ENCODE peak calls at places on chromosomes 5 and 9, in five cellular contexts. M is DMS79 treated with DMSO at 0.1 percent for 48 hours; L is stimulated activated CD4-positive, alpha-beta T cell treated with anti-CD3 and anti-CD28 coated beads, Interleukin-12 subunit alpha, Interleukin-12 subunit beta, amount 100 ng/mL, for 4 hours; H is brain microvascular endothelial cell; X is heart right ventricle. F is an unnamed sample.

GRCh38 chr5:156918311-156918845 is 44.6 kb downstream of the TIMD4 start:
- DNase-seq in M (no peak), X (no peak), L (no peak), H (no peak), F (no peak)

GRCh38 chr5:149421834-149422233 is 42.7 kb upstream of the IL17B start:
- DNase-seq in M (no peak), L (no peak), H (no peak), X (no peak), F (no peak)

GRCh38 chr5:1522601-1523479 is 920 bp downstream of the LPCAT1 start:
- DNase-seq in L (no peak), M (peak), X (no peak), H (no peak), F (no peak)

GRCh38 chr5:36153727-36154126 is 1.8 kb downstream of the SKP2 start:
- DNase-seq in M (no peak), L (no peak), X (no peak), H (no peak), F (no peak)

GRCh38 chr5:96952118-96952750 is 16.4 kb downstream of the LNPEP start:
- DNase-seq in X (no peak), L (no peak), H (no peak), M (no peak), F (no peak)

GRCh38 chr9:104872959-104873850 is 54.8 kb downstream of the ABCA1 start:
- DNase-seq in M (no peak), L (no peak), X (no peak), H (peak), F (no peak)

GRCh38 chr5:175689147-175689991 is 31.5 kb downstream of the HRH2 start:
- DNase-seq in M (no peak), H (peak), X (no peak), L (no peak), F (no peak)

GRCh38 chr5:78236046-78236445 is 58.5 kb downstream of the AP3B1 start:
- DNase-seq in M (no peak), H (no peak), X (no peak), L (no peak), F (no peak)

GRCh38 chr5:120464627-120465280 is 654 bp downstream of the PRR16 start:
- DNase-seq in H (peak), X (peak), M (no peak), L (no peak), F (no peak)

GRCh38 chr9:21968331-21969010 is 25.7 kb downstream of the CDKN2A start:
- DNase-seq in L (no peak), X (no peak), M (no peak), H (no peak), F (no peak)

GRCh38 chr5:95712347-95712958 is 18.7 kb upstream of the RHOBTB3 start:
- DNase-seq in M (peak), L (peak), X (no peak), H (peak), F (no peak)

GRCh38 chr5:172076783-172077244 is 70.4 kb upstream of the FBXW11 start:
- DNase-seq in M (no peak), H (peak), L (no peak), X (no peak), F (no peak)

GRCh38 chr9:89360465-89360864 is 42.2 kb downstream of the SECISBP2 start:
- DNase-seq in X (no peak), L (no peak), H (no peak), M (peak), F (no peak)

GRCh38 chr9:78298046-78298511 is 1.2 kb downstream of the PSAT1 start:
- DNase-seq in X (no peak), L (peak), M (no peak), H (no peak), F (no peak)

GRCh38 chr5:40235471-40235870 is 444.2 kb upstream of the PTGER4 start:
- DNase-seq in L (no peak), M (no peak), H (no peak), X (no peak), F (no peak)

GRCh38 chr9:114235113-114235589 is 79.8 kb downstream of the COL27A1 start:
- DNase-seq in M (peak), L (no peak), X (no peak), H (no peak), F (no peak)

GRCh38 chr5:32435416-32435815 is 9.1 kb downstream of the ZFR start:
- DNase-seq in L (no peak), X (no peak), H (no peak), M (no peak), F (no peak)

GRCh38 chr5:180378412-180379344 is 25.5 kb upstream of the GFPT2 start:
- DNase-seq in X (no peak), M (no peak), L (no peak), H (no peak), F (no peak)

GRCh38 chr9:6356441-6356840 is 28.3 kb downstream of the TPD52L3 start:
- DNase-seq in L (no peak), H (no peak), X (no peak), M (no peak), F (no peak)

GRCh38 chr9:115144706-115145105 is 26.7 kb upstream of the TNC start:
- DNase-seq in L (no peak), M (no peak), X (no peak), H (peak), F (no peak)

GRCh38 chr9:135612437-135612836 is 26.9 kb downstream of the GLT6D1 start:
- DNase-seq in L (no peak), M (peak), H (no peak), X (no peak), F (no peak)

GRCh38 chr5:178326054-178326715 is 93.6 kb upstream of the PHYKPL start:
- DNase-seq in M (no peak), L (no peak), X (no peak), H (no peak), F (no peak)

GRCh38 chr5:67094476-67095300 is 101.9 kb downstream of the CD180 start:
- DNase-seq in M (no peak), X (no peak), H (peak), L (no peak), F (no peak)

GRCh38 chr5:149702953-149703646 is 27.0 kb upstream of the PPARGC1B start:
- DNase-seq in X (no peak), L (no peak), H (no peak), M (no peak), F (no peak)

GRCh38 chr9:128152133-128152780 is 3.0 kb downstream of the LCN2 start:
- DNase-seq in L (no peak), X (peak), H (no peak), M (no peak), F (no peak)

GRCh38 chr5:160649304-160649703 is 202.7 kb downstream of the ATP10B start:
- DNase-seq in M (no peak), X (no peak), H (no peak), L (no peak), F (no peak)

GRCh38 chr5:131163315-131164119 is 1.5 kb downstream of the HINT1 start:
- DNase-seq in X (no peak), H (no peak), L (no peak), M (peak), F (no peak)

GRCh38 chr5:126995689-126996088 is 34.7 kb downstream of the MARCHF3 start:
- DNase-seq in M (no peak), H (no peak), X (no peak), L (no peak), F (no peak)

GRCh38 chr9:118891213-118891612 is 478.0 kb downstream of the BRINP1 start:
- DNase-seq in L (no peak), X (no peak), M (no peak), H (no peak), F (no peak)

GRCh38 chr5:35938518-35939227 is at the start of gene CAPSL:
- DNase-seq in X (no peak), M (peak), H (peak), L (no peak), F (no peak)

GRCh38 chr5:74596930-74597329 is 43.6 kb downstream of the ENC1 start:
- DNase-seq in M (no peak), L (no peak), X (no peak), H (no peak), F (no peak)

GRCh38 chr9:18666987-18667772 is 193.2 kb downstream of the ADAMTSL1 start:
- DNase-seq in H (no peak), L (no peak), X (no peak), M (no peak), F (no peak)

GRCh38 chr5:1657161-1657741 is 133.5 kb upstream of the LPCAT1 start:
- DNase-seq in H (no peak), L (no peak), X (no peak), M (no peak), F (no peak)

GRCh38 chr5:142300677-142301076 is 24.1 kb downstream of the SPRY4 start:
- DNase-seq in M (no peak), H (no peak), L (no peak), X (no peak), F (no peak)

GRCh38 chr9:121780641-121781040 is 129.2 kb downstream of the DAB2IP start:
- DNase-seq in L (no peak), X (no peak), H (no peak), M (no peak), F (no peak)

GRCh38 chr9:136791466-136792276 is 527 bp downstream of the TMEM141 start:
- DNase-seq in H (no peak), M (peak), X (peak), L (peak), F (peak)